ENCODE peak calls at places on chromosomes 6 and 20, in nine cellular contexts. X is stimulated activated CD4-positive, alpha-beta T cell treated with anti-CD3 and anti-CD28 coated beads, Interleukin-2, amount 100 ng/mL, for 48 hours; H is CD8-positive, alpha-beta memory T cell; T is endothelial cell; N is hippocampal formation; G is spleen; E is NCI-H226; S is fibroblast of pulmonary artery; Z is left lung. P is an unnamed sample.

GRCh38 chr6:12961761-12962160 is 245.2 kb downstream of the PHACTR1 start:
- DNase-seq in X (no peak), G (no peak), Z (no peak), T (no peak), H (no peak), N (no peak), S (no peak), E (no peak), P (no peak)

GRCh38 chr6:39365281-39366074 is 43.0 kb upstream of the KCNK16 start:
- DNase-seq in T (no peak), Z (no peak), G (no peak), S (peak), X (no peak), H (no peak), E (peak), N (no peak), P (no peak)

GRCh38 chr20:46648903-46649649 is 2.2 kb downstream of the SLC13A3 start:
- DNase-seq in N (peak), Z (no peak), G (no peak), X (no peak), H (no peak), T (no peak), E (no peak), S (no peak), P (no peak)

GRCh38 chr20:22574545-22575086 is 9.8 kb downstream of the FOXA2 start:
- DNase-seq in T (no peak), N (no peak), S (no peak), G (no peak), Z (no peak), X (no peak), E (no peak), H (no peak), P (no peak)

GRCh38 chr20:4677846-4678245 is 43.9 kb upstream of the PRND start:
- DNase-seq in G (no peak), X (no peak), S (no peak), T (no peak), N (no peak), Z (no peak), E (no peak), H (no peak), P (no peak)

GRCh38 chr6:142796571-142796970 is 148.4 kb downstream of the HIVEP2 start:
- DNase-seq in T (no peak), N (no peak), G (no peak), H (no peak), Z (no peak), E (no peak), X (no peak), S (peak), P (no peak)

GRCh38 chr20:1935696-1936366 is 40.6 kb downstream of the SIRPA start:
- DNase-seq in X (no peak), E (no peak), S (peak), G (no peak), T (no peak), Z (no peak), H (no peak), N (peak), P (peak)

GRCh38 chr6:80020381-80021120 is 16.1 kb downstream of the TTK start:
- DNase-seq in N (no peak), H (no peak), E (no peak), Z (no peak), X (no peak), T (no peak), G (no peak), S (no peak), P (no peak)

GRCh38 chr6:51108563-51109234 is 290.0 kb downstream of the TFAP2B start:
- DNase-seq in T (no peak), X (no peak), E (no peak), H (no peak), S (no peak), N (no peak), G (no peak), Z (no peak), P (no peak)

GRCh38 chr6:30060634-30060981 is 457 bp upstream of the POLR1H start:
- DNase-seq in X (peak), T (peak), N (no peak), H (no peak), S (peak), E (no peak), Z (peak), G (peak), P (no peak)

GRCh38 chr20:16284385-16285100 is 288.7 kb downstream of the KIF16B start:
- DNase-seq in N (no peak), X (no peak), E (no peak), H (no peak), G (no peak), T (no peak), Z (no peak), S (no peak), P (no peak)

GRCh38 chr6:53311586-53311935 is 37.2 kb downstream of the ELOVL5 start:
- DNase-seq in E (no peak), T (no peak), S (no peak), G (no peak), H (no peak), X (no peak), N (no peak), Z (no peak), P (no peak)

GRCh38 chr6:31267504-31268371 is 4.2 kb downstream of the HLA-C start:
- DNase-seq in Z (no peak), G (no peak), X (no peak), S (no peak), N (no peak), T (no peak), E (no peak), H (peak), P (no peak)

GRCh38 chr6:106370639-106371038 is 10.1 kb downstream of the CRYBG1 start:
- DNase-seq in X (no peak), E (no peak), N (no peak), G (no peak), H (no peak), T (no peak), S (no peak), Z (no peak), P (no peak)

GRCh38 chr20:63917811-63918210 is 22.9 kb downstream of the DNAJC5 start:
- DNase-seq in G (no peak), S (no peak), X (no peak), N (no peak), Z (peak), H (no peak), E (no peak), T (no peak), P (no peak)

GRCh38 chr6:101534821-101535220 is 141.3 kb downstream of the GRIK2 start:
- DNase-seq in H (no peak), X (no peak), T (no peak), E (no peak), N (no peak), Z (no peak), G (no peak), S (peak), P (no peak)

GRCh38 chr6:156175971-156176421 is 601.2 kb upstream of the ARID1B start:
- DNase-seq in X (no peak), Z (peak), S (no peak), T (peak), E (no peak), H (no peak), G (no peak), N (no peak), P (peak)

GRCh38 chr6:149545754-149546471 is at the start of gene PPIL4:
- DNase-seq in Z (peak), H (peak), S (peak), T (peak), E (peak), X (peak), N (peak), G (peak), P (peak)

GRCh38 chr6:31752739-31753319 is 9.6 kb upstream of the SAPCD1 start:
- DNase-seq in S (peak), X (no peak), H (no peak), G (no peak), Z (no peak), T (no peak), N (no peak), E (peak), P (no peak)

P was measured in ovary.